ENCODE peak calls at places on chromosomes 11 and 22, in seven cellular contexts. N, K, T, G, D, F and R are unnamed samples. For H3K4me1, the result is how much of the 10 kb centered on the place peaks cover.

GRCh38 chr11:65945941-65946558 is 770 bp downstream of the TSGA10IP start:
- DNase-seq in N (no peak), K (no peak), T (peak), G (no peak), D (no peak), F (no peak), R (no peak)

GRCh38 chr11:80822248-80822647 is 1381.4 kb upstream of the TENM4 start:
- DNase-seq in N (no peak), K (no peak), T (no peak), G (no peak), D (no peak), F (no peak), R (no peak)

GRCh38 chr11:33772300-33772699 is 2.0 kb downstream of the FBXO3 start:
- DNase-seq in N (peak), K (peak), T (no peak), G (no peak), D (no peak), F (no peak), R (no peak)

GRCh38 chr11:77106321-77106720 is 3.7 kb downstream of the OMP start:
- DNase-seq in N (peak), K (no peak), T (no peak), G (peak), D (peak), F (no peak), R (no peak)

GRCh38 chr22:36541831-36542391 is 12.9 kb upstream of the EIF3D start:
- DNase-seq in N (peak), K (peak), T (no peak), G (no peak), D (no peak), F (peak), R (peak)

GRCh38 chr11:65611028-65611757 is 2.8 kb downstream of the MAP3K11 start:
- DNase-seq in N (no peak), K (no peak), T (peak), G (no peak), D (no peak), F (no peak), R (no peak)

GRCh38 chr11:56977324-56977723 is 11.4 kb upstream of the OR5AK2 start:
- DNase-seq in N (no peak), K (no peak), T (no peak), G (peak), D (no peak), F (no peak), R (no peak)

GRCh38 chr11:39367526-39367925 is 2091.9 kb downstream of the LRRC4C start:
- DNase-seq in N (no peak), K (no peak), T (no peak), G (no peak), D (no peak), F (no peak), R (no peak)

GRCh38 chr11:130546901-130547694 is 98.7 kb downstream of the ADAMTS15 start:
- DNase-seq in N (no peak), K (no peak), T (peak), G (no peak), D (no peak), F (no peak), R (no peak)

GRCh38 chr22:19325296-19325950 is 33.9 kb upstream of the CLTCL1 start:
- DNase-seq in N (peak), K (no peak), T (no peak), G (no peak), D (no peak), F (no peak), R (no peak)

GRCh38 chr11:105786766-105787165 is 176.9 kb downstream of the GRIA4 start:
- DNase-seq in N (no peak), K (no peak), T (no peak), G (no peak), D (no peak), F (no peak), R (no peak)

GRCh38 chr11:9740202-9740881 is 76.5 kb downstream of the SWAP70 start:
- DNase-seq in N (no peak), K (no peak), T (no peak), G (peak), D (peak), F (peak), R (no peak)

GRCh38 chr11:9738126-9738525 is 74.2 kb downstream of the SWAP70 start:
- DNase-seq in N (no peak), K (no peak), T (no peak), G (no peak), D (no peak), F (no peak), R (no peak)

GRCh38 chr11:9738700-9739099 is 74.8 kb downstream of the SWAP70 start:
- DNase-seq in N (no peak), K (no peak), T (no peak), G (no peak), D (no peak), F (no peak), R (no peak)

GRCh38 chr11:9741260-9741659 is 77.4 kb downstream of the SWAP70 start:
- DNase-seq in N (no peak), K (no peak), T (no peak), G (no peak), D (no peak), F (no peak), R (no peak)

DNA sequence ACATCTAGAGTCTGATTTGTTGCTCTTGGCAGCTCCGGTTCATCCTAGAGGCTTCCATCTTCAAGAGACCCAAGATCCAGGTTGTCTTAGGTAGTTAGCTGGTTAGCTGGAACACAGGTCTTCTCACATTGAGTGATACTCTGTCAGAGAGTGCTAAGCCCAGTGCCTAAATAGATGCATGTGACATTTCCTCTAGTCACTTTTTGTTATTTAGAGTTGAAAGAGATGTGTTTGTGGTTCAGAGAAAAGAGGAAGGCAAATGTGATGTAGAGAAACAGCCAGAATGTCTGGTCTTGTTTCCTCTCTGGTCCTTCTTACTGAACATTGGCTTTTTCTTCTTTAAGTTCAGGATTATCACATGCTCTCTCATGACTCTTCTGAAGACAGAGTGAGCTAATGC is 75.2 kb downstream of the SWAP70 start:
- DNase-seq in N (no peak), K (no peak), T (no peak), G (no peak), D (no peak), F (no peak), R (no peak)
- H3K4me3 ChIP-seq in N (no peak), K (no peak), T (no peak), G (no peak), D (no peak), F (no peak), R (no peak)

GRCh38 chr11:29963796-29964195 is 53.0 kb downstream of the KCNA4 start:
- DNase-seq in N (no peak), K (no peak), T (no peak), G (no peak), D (no peak), F (no peak), R (no peak)

GRCh38 chr11:29959488-29959887 is 57.3 kb downstream of the KCNA4 start:
- DNase-seq in N (no peak), K (no peak), T (no peak), G (no peak), D (no peak), F (no peak), R (no peak)

GRCh38 chr11:29963068-29963467 is 53.8 kb downstream of the KCNA4 start:
- DNase-seq in N (no peak), K (no peak), T (no peak), G (no peak), D (no peak), F (no peak), R (no peak)

GRCh38 chr11:29957406-29957805 is 59.4 kb downstream of the KCNA4 start:
- DNase-seq in N (no peak), K (no peak), T (no peak), G (no peak), D (no peak), F (no peak), R (no peak)

DNA sequence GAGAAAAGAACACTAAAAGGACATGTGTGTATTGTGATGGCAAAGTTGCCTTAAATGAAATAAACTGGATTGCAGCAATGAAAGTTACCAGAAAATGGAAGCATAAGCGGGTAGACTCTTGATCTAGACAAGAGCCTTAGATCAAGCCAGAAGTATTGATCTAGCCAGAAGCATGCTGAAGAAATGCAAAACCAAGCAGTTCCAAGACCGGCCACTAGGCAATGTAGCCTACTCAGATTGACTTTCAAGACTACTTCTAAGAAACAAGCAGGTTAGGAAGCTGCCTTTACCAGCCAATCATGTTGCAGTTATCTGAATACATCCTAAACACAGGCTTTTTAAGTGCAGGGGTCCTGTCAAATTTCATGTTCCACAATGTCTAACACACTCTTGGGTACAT is 54.6 kb downstream of the KCNA4 start:
- DNase-seq in N (no peak), K (no peak), T (no peak), G (no peak), D (no peak), F (no peak), R (no peak)
- TF ChIP-seq CTCF in N (peak), K (no peak), T (no peak), G (no peak), D (no peak), F (no peak), R (no peak)

DNA sequence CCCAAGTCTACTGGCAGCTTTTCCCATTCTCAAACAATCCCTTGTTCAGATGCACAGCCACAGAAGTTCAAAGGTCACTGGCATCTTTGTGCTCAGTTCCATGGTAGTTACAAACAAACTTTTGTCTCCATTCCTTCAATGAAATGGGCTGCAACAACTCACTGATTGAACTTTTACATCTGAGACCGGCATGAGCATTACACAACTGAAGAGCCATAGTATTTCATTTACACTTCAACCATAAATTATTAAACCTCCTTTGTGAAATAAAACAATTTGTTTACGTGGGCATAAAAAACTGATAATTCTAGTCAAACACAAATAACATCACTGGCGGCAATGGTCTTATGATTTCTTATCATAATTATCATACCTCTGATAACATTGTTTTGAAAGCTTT is 67.8 kb upstream of the ARHGAP32 start:
- DNase-seq in N (peak), K (no peak), T (no peak), G (no peak), D (no peak), F (no peak), R (no peak)
- H3K4me1 ChIP-seq in N (under half), K (under half), T (under half), G (under half), D (under half), F (under half), R (under half)

DNA sequence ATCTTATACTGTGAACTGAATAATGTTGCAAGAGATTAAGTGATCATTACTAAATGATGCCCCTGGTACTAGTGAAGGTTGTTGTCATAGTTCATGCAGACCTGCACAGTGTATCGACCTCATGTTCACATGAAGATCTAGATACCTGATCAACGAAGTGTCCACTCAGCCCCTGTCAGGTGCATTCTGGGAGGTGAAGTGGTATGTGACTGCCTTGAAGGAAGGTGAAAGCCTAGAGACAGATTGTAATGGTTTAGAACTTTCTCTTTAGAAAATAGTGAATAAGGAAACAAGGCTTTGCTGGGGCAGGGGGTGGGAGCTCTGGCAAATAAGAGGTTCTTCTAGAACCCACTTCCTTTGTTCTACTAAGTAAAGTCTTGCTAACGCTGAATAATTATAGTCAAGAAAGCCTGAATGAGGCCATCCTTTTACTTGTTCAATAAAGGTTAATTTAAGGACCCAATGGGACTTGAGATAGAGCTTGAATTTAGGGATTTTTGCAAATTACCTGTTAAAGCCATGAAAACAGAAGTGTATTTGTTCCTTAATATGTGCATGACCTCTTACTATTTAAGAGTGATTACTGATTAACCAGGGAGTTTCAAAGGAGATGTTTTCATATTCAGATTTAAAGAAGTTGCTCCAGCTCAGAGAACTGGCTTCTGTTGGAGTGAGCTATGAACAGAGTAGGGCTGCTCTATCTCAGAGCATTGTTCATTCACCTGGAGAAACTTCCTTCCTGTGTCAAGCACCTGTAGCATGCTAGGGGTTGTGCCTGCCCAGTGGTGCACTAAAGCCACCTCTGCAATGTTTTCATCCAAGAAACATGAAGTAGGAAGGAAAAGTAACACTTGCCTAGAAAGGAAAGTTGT is 45.3 kb downstream of the C22orf31 start:
- DNase-seq in N (no peak), K (no peak), T (no peak), G (no peak), D (no peak), F (no peak), R (no peak)
- H3K4me3 ChIP-seq in N (no peak), K (no peak), T (no peak), G (no peak), D (no peak), F (no peak), R (no peak)

GRCh38 chr11:2398664-2399355 is 1.7 kb upstream of the TSSC4 start:
- DNase-seq in N (no peak), K (no peak), T (no peak), G (no peak), D (no peak), F (no peak), R (no peak)
- TF ChIP-seq CTCF in N (no peak), K (no peak), T (no peak), G (no peak), D (no peak), F (no peak), R (no peak)

GRCh38 chr11:67507242-67507890 is 596 bp downstream of the CDK2AP2 start:
- DNase-seq in N (peak), K (peak), T (no peak), G (peak), D (peak), F (peak), R (no peak)
- H3K4me1 ChIP-seq in N (under half), K (under half), T (under half), G (under half), D (under half), F (under half), R (under half)